ENCODE peak calls at places on chromosome X, in seven cellular contexts. J is CD4-positive, alpha-beta memory T cell; Z is upper lobe of left lung; H is heart right ventricle; Y is body of pancreas; L is A549; S is NT2/D1. V is an unnamed sample.

GRCh38 chrX:45799576-45799975 is 598.9 kb upstream of the DIPK2B start:
- DNase-seq in J (no peak), Z (no peak), H (no peak), Y (no peak), L (no peak), S (no peak), V (no peak)

GRCh38 chrX:21781525-21781924 is 23.6 kb upstream of the SMPX start:
- DNase-seq in J (no peak), Z (no peak), H (no peak), Y (no peak), L (no peak), S (no peak), V (no peak)

GRCh38 chrX:7889680-7890079 is 37.5 kb downstream of the PNPLA4 start:
- DNase-seq in J (no peak), Z (no peak), H (no peak), Y (no peak), L (no peak), S (no peak), V (no peak)

GRCh38 chrX:36407886-36408285 is 488.4 kb downstream of the CFAP47 start:
- DNase-seq in J (no peak), Z (peak), H (no peak), Y (peak), L (no peak), S (no peak), V (no peak)

GRCh38 chrX:26445288-26445687 is 229.3 kb downstream of the MAGEB5 start:
- DNase-seq in J (no peak), Z (no peak), H (no peak), Y (no peak), L (no peak), S (no peak), V (no peak)

GRCh38 chrX:7190157-7190556 is 42.2 kb upstream of the PUDP start:
- DNase-seq in J (no peak), Z (no peak), H (no peak), Y (no peak), L (no peak), S (no peak), V (no peak)

GRCh38 chrX:50456712-50457484 is 13.7 kb downstream of the DGKK start:
- DNase-seq in J (no peak), Z (no peak), H (no peak), Y (no peak), L (no peak), S (no peak), V (no peak)

GRCh38 chrX:41259516-41259915 is 74.4 kb upstream of the DDX3X start:
- DNase-seq in J (no peak), Z (no peak), H (no peak), Y (peak), L (no peak), S (no peak), V (no peak)

GRCh38 chrX:7244400-7244799 is 96.4 kb upstream of the PUDP start:
- DNase-seq in J (no peak), Z (no peak), H (no peak), Y (no peak), L (no peak), S (no peak), V (no peak)

GRCh38 chrX:13029341-13029740 is 15.1 kb downstream of the FAM9C start:
- DNase-seq in J (no peak), Z (no peak), H (peak), Y (peak), L (peak), S (no peak), V (peak)

GRCh38 chrX:129665916-129666644 is 11.3 kb upstream of the APLN start:
- DNase-seq in J (no peak), Z (no peak), H (no peak), Y (no peak), L (peak), S (peak), V (peak)

GRCh38 chrX:97766496-97767095 is 882.9 kb downstream of the RPA4 start:
- DNase-seq in J (no peak), Z (no peak), H (no peak), Y (no peak), L (no peak), S (no peak), V (no peak)

GRCh38 chrX:49754238-49754857 is 58.6 kb upstream of the PAGE1 start:
- DNase-seq in J (no peak), Z (no peak), H (peak), Y (peak), L (peak), S (peak), V (peak)

GRCh38 chrX:136759968-136760367 is 20.8 kb downstream of the ARHGEF6 start:
- DNase-seq in J (no peak), Z (no peak), H (no peak), Y (no peak), L (no peak), S (peak), V (no peak)

GRCh38 chrX:48918644-48919340 is at the start of gene PIM2:
- DNase-seq in J (peak), Z (peak), H (peak), Y (peak), L (peak), S (peak), V (peak)

GRCh38 chrX:105700316-105700715 is 122.0 kb upstream of the NRK start:
- DNase-seq in J (no peak), Z (no peak), H (no peak), Y (no peak), L (no peak), S (no peak), V (no peak)

GRCh38 chrX:22577181-22577580 is 304.5 kb downstream of the CBLL2 start:
- DNase-seq in J (no peak), Z (no peak), H (no peak), Y (no peak), L (peak), S (no peak), V (peak)

GRCh38 chrX:49058794-49059193 is at the start of gene CCDC120:
- DNase-seq in J (no peak), Z (no peak), H (no peak), Y (peak), L (no peak), S (no peak), V (no peak)

GRCh38 chrX:83469551-83469950 is 38.5 kb upstream of the POU3F4 start:
- DNase-seq in J (no peak), Z (no peak), H (no peak), Y (peak), L (peak), S (peak), V (no peak)

GRCh38 chrX:114976321-114976720 is 41.1 kb downstream of the IL13RA2 start:
- DNase-seq in J (no peak), Z (no peak), H (no peak), Y (no peak), L (no peak), S (no peak), V (no peak)

GRCh38 chrX:105282077-105282476 is 61.6 kb upstream of the TEX13A start:
- DNase-seq in J (no peak), Z (no peak), H (no peak), Y (no peak), L (no peak), S (no peak), V (no peak)

GRCh38 chrX:105725228-105725627 is 97.1 kb upstream of the NRK start:
- DNase-seq in J (no peak), Z (no peak), H (no peak), Y (no peak), L (no peak), S (no peak), V (no peak)

GRCh38 chrX:78455901-78456300 is 128.5 kb upstream of the CYSLTR1 start:
- DNase-seq in J (no peak), Z (no peak), H (no peak), Y (no peak), L (peak), S (no peak), V (no peak)

DNA sequence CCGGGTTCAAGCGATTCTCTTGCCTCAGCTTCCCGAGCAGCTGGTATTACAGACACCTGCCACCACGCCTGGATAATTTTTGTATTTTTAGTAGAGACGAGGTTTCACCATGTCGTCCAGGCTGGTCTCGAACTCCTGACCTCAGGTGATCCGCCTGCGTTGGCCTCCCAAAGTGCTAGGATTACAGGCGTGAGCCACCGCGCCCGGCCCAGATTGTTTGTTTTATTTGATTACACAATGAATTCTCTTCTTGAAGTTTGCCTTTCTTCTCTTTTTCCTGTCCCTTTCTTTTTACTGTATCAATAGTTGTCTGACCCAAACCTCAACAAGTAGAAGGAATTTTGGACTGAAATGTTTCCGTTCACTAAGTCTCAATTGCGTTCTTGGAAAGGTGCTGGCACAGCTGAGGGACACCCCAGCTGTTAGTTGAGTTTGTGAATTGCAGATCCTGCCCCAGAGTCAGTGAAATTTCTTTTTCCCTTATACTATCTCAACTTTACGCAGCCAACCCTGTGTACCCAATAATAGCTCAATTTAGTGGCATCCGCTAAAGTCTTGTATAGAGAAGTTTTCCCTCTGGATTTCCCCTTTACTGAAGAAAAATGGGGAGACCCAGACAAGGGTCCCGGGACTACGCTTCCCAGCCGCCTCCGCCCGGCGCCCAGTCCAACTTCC is 639 bp upstream of the MTM1 start:
- DNase-seq in J (no peak), Z (no peak), H (no peak), Y (no peak), L (no peak), S (no peak), V (no peak)
- H3K4me3 ChIP-seq in J (no peak), Z (no peak), H (no peak), Y (no peak), L (peak), S (no peak), V (peak)

DNA sequence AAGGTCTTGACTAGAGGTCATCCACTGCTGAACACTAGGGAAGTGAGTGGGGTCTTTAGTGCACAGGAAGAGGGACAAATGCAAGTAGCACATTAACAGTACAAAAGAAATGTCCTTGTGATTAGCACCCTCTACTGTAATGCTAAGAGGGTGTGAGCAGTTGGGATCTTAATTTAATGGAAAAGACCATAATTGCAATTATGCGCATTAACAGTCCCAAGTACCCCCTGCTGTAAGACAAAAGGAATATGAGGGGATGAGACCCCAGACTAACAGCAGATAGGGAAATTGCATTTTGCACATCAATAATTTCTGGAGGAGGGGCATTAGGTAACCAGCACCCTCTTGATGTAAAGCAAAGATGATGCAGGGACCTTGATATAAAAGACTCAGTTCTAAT is 285.0 kb downstream of the CHIC1 start:
- DNase-seq in J (no peak), Z (no peak), H (no peak), Y (no peak), L (no peak), S (no peak), V (no peak)
- H3K4me3 ChIP-seq in J (no peak), Z (no peak), H (no peak), Y (no peak), L (no peak), S (no peak), V (no peak)

GRCh38 chrX:104183685-104184084 is 17.4 kb downstream of the FAM199X start:
- DNase-seq in J (no peak), Z (no peak), H (no peak), Y (no peak), L (no peak), S (no peak), V (no peak)
- H3K4me3 ChIP-seq in J (no peak), Z (no peak), H (no peak), Y (no peak), L (no peak), S (no peak), V (no peak)

GRCh38 chrX:54043084-54043483 is 1.2 kb downstream of the PHF8 start:
- DNase-seq in J (no peak), Z (no peak), H (no peak), Y (no peak), L (no peak), S (no peak), V (peak)

GRCh38 chrX:54044126-54044876 is at the start of gene PHF8:
- DNase-seq in J (peak), Z (peak), H (peak), Y (peak), L (peak), S (peak), V (peak)

GRCh38 chrX:54044877-54045328 is 630 bp upstream of the PHF8 start:
- DNase-seq in J (no peak), Z (no peak), H (no peak), Y (no peak), L (no peak), S (no peak), V (no peak)

GRCh38 chrX:54043696-54044125 is 562 bp downstream of the PHF8 start:
- DNase-seq in J (peak), Z (peak), H (no peak), Y (peak), L (no peak), S (peak), V (no peak)

GRCh38 chrX:54045563-54046228 is 1.4 kb upstream of the PHF8 start:
- DNase-seq in J (no peak), Z (no peak), H (no peak), Y (no peak), L (peak), S (no peak), V (no peak)
- H3K4me3 ChIP-seq in J (peak), Z (no peak), H (no peak), Y (no peak), L (no peak), S (peak), V (no peak)

GRCh38 chrX:111507931-111508330 is 3.5 kb upstream of the SERTM2 start:
- DNase-seq in J (no peak), Z (no peak), H (no peak), Y (no peak), L (no peak), S (no peak), V (no peak)

GRCh38 chrX:111506826-111507225 is 4.6 kb upstream of the SERTM2 start:
- DNase-seq in J (no peak), Z (no peak), H (no peak), Y (no peak), L (no peak), S (no peak), V (peak)

GRCh38 chrX:111515298-111515697 is 3.9 kb downstream of the SERTM2 start:
- DNase-seq in J (no peak), Z (no peak), H (no peak), Y (no peak), L (no peak), S (no peak), V (no peak)

GRCh38 chrX:111505783-111506182 is 5.7 kb upstream of the SERTM2 start:
- DNase-seq in J (no peak), Z (no peak), H (no peak), Y (no peak), L (no peak), S (no peak), V (no peak)

DNA sequence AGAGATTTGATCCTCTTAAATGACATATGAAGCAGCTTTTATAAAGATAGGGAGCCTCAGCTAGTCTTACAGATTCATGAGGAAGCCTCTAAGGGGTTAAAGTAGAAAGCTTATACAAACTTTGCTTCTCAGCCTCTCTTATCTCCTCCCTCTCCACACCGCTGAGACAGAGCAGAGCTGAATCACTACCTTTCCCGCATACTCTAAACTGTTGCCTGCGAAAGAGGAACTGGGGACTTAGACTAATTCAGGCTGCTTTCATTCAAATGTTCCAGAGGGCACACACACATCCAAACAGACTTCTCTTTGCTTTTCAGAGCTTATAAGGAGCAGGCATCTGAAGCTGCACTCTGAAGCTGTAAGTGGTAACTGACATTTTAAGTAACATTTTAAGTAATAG is at the start of gene SERTM2:
- DNase-seq in J (no peak), Z (no peak), H (no peak), Y (no peak), L (no peak), S (peak), V (no peak)
- H3K4me3 ChIP-seq in J (no peak), Z (no peak), H (no peak), Y (no peak), L (no peak), S (no peak), V (no peak)

GRCh38 chrX:147914609-147915008 is 2.9 kb downstream of the FMR1 start:
- DNase-seq in J (no peak), Z (no peak), H (no peak), Y (no peak), L (no peak), S (no peak), V (no peak)
- H3K4me3 ChIP-seq in J (no peak), Z (no peak), H (no peak), Y (no peak), L (no peak), S (no peak), V (no peak)

DNA sequence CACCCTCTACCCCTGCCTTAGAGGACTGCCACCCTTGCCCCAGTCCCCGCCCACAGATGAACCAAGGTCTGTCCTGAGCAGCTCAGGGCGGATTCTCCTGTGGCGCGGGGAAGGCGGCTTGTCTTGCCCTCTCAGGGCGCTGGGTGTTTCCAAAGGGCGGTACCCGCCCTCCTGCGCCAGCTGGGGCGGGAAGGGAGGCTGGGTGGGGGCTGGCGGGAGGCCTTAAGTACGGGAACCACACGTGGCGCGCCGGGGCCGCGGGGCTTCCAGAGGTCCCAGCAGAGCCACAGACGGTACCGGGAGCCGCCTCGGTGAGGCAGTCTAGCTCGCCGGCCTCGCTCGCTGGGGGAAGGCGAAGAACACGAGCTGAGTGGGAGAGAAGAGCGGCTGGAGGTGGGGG is 361.1 kb downstream of the MID1IP1 start:
- DNase-seq in J (peak), Z (peak), H (no peak), Y (peak), L (no peak), S (no peak), V (no peak)
- H3K4me3 ChIP-seq in J (no peak), Z (no peak), H (no peak), Y (no peak), L (no peak), S (no peak), V (no peak)